ENCODE peak calls at places on chromosomes 6 and 20, in five cellular contexts. L, X, G, K and R are unnamed samples. For H3K36me3 and H3K9me3, the result is how much of the 10 kb centered on the place peaks cover.

GRCh38 chr20:4691753-4692152 is 30.0 kb upstream of the PRND start:
- DNase-seq in L (no peak), X (no peak), G (no peak), K (no peak), R (no peak)

GRCh38 chr6:63340351-63340750 is 20.6 kb upstream of the LGSN start:
- DNase-seq in L (no peak), X (no peak), G (no peak), K (no peak), R (no peak)

GRCh38 chr20:59770270-59770669 is 163.2 kb downstream of the SYCP2 start:
- DNase-seq in L (no peak), X (no peak), G (peak), K (no peak), R (no peak)

GRCh38 chr6:74434165-74434564 is 738.2 kb downstream of the CD109 start:
- DNase-seq in L (no peak), X (no peak), G (no peak), K (peak), R (no peak)

GRCh38 chr6:76817429-76817828 is 645.9 kb downstream of the HTR1B start:
- DNase-seq in L (no peak), X (no peak), G (no peak), K (no peak), R (no peak)

GRCh38 chr6:24757610-24758009 is 17.1 kb upstream of the GMNN start:
- DNase-seq in L (no peak), X (no peak), G (no peak), K (no peak), R (no peak)

GRCh38 chr20:46826343-46826984 is 68.2 kb upstream of the EYA2 start:
- DNase-seq in L (no peak), X (no peak), G (no peak), K (peak), R (peak)

GRCh38 chr20:17620371-17621228 is 50.7 kb downstream of the DSTN start:
- DNase-seq in L (peak), X (peak), G (no peak), K (no peak), R (no peak)

GRCh38 chr6:4577406-4577805 is 198.8 kb upstream of the CDYL start:
- DNase-seq in L (peak), X (no peak), G (peak), K (peak), R (peak)

GRCh38 chr6:82370788-82371187 is 7.2 kb downstream of the TPBG start:
- DNase-seq in L (no peak), X (no peak), G (no peak), K (no peak), R (no peak)

GRCh38 chr6:44034391-44034861 is 92.8 kb downstream of the MRPL14 start:
- DNase-seq in L (no peak), X (no peak), G (peak), K (no peak), R (no peak)

GRCh38 chr20:18738055-18738454 is 75.5 kb upstream of the SCP2D1 start:
- DNase-seq in L (no peak), X (no peak), G (no peak), K (no peak), R (no peak)

GRCh38 chr6:93799226-93799625 is 379.9 kb upstream of the EPHA7 start:
- DNase-seq in L (no peak), X (no peak), G (no peak), K (peak), R (no peak)

GRCh38 chr6:30885999-30886896 is 1.9 kb downstream of the DDR1 start:
- DNase-seq in L (peak), X (peak), G (peak), K (peak), R (peak)

GRCh38 chr20:8756410-8756809 is 312.5 kb upstream of the PLCB4 start:
- DNase-seq in L (no peak), X (no peak), G (no peak), K (peak), R (peak)

GRCh38 chr6:88490865-88491264 is 324.7 kb upstream of the CNR1 start:
- DNase-seq in L (no peak), X (no peak), G (no peak), K (peak), R (peak)

GRCh38 chr6:100346203-100346602 is 118.5 kb downstream of the SIM1 start:
- DNase-seq in L (no peak), X (no peak), G (peak), K (peak), R (no peak)

GRCh38 chr20:51335329-51335841 is 207.1 kb downstream of the NFATC2 start:
- DNase-seq in L (no peak), X (no peak), G (peak), K (peak), R (peak)

GRCh38 chr20:34604980-34605788 is 46.7 kb downstream of the MAP1LC3A start:
- DNase-seq in L (no peak), X (no peak), G (no peak), K (peak), R (no peak)

GRCh38 chr6:144151010-144151727 is 852 bp downstream of the STX11 start:
- DNase-seq in L (peak), X (peak), G (peak), K (no peak), R (peak)

GRCh38 chr6:70413114-70413828 is at the start of gene FAM135A:
- DNase-seq in L (peak), X (peak), G (peak), K (peak), R (peak)

GRCh38 chr6:96836579-96837137 is 619 bp downstream of the GPR63 start:
- DNase-seq in L (peak), X (no peak), G (no peak), K (peak), R (peak)

GRCh38 chr20:51375561-51375960 is 167.0 kb downstream of the NFATC2 start:
- DNase-seq in L (no peak), X (no peak), G (no peak), K (no peak), R (no peak)

GRCh38 chr20:3825526-3825925 is 5.2 kb downstream of the AP5S1 start:
- DNase-seq in L (no peak), X (no peak), G (no peak), K (no peak), R (no peak)

GRCh38 chr6:18090349-18090786 is 32.1 kb downstream of the NHLRC1 start:
- DNase-seq in L (no peak), X (no peak), G (no peak), K (no peak), R (no peak)

GRCh38 chr20:17648306-17648646 is 33.8 kb downstream of the RRBP1 start:
- DNase-seq in L (no peak), X (no peak), G (no peak), K (no peak), R (no peak)

GRCh38 chr20:14093652-14094051 is 98.3 kb downstream of the MACROD2 start:
- DNase-seq in L (peak), X (no peak), G (no peak), K (no peak), R (no peak)

GRCh38 chr6:74966712-74967111 is 239.1 kb downstream of the COL12A1 start:
- DNase-seq in L (no peak), X (no peak), G (no peak), K (no peak), R (no peak)

GRCh38 chr6:107414246-107414645 is 45.1 kb downstream of the PDSS2 start:
- DNase-seq in L (no peak), X (no peak), G (no peak), K (no peak), R (no peak)

GRCh38 chr6:74891358-74891811 is 314.5 kb downstream of the COL12A1 start:
- DNase-seq in L (no peak), X (no peak), G (no peak), K (no peak), R (no peak)

GRCh38 chr6:33273129-33273923 is 1.5 kb downstream of the RPS18 start:
- DNase-seq in L (no peak), X (no peak), G (peak), K (peak), R (no peak)

GRCh38 chr6:18400831-18401446 is 13.8 kb downstream of the RNF144B start:
- DNase-seq in L (no peak), X (no peak), G (no peak), K (peak), R (no peak)

GRCh38 chr6:36599791-36600209 is 5.6 kb downstream of the SRSF3 start:
- DNase-seq in L (peak), X (no peak), G (no peak), K (peak), R (peak)

GRCh38 chr20:43477193-43477592 is 19.5 kb downstream of the SRSF6 start:
- DNase-seq in L (no peak), X (no peak), G (no peak), K (no peak), R (no peak)

GRCh38 chr6:2344319-2344905 is 99.0 kb upstream of the GMDS start:
- DNase-seq in L (no peak), X (no peak), G (no peak), K (no peak), R (no peak)

GRCh38 chr6:10312445-10312844 is 102.4 kb downstream of the TFAP2A start:
- DNase-seq in L (no peak), X (no peak), G (no peak), K (peak), R (no peak)

GRCh38 chr20:48026981-48027592 is 241.8 kb upstream of the SULF2 start:
- DNase-seq in L (no peak), X (no peak), G (no peak), K (peak), R (peak)

DNA sequence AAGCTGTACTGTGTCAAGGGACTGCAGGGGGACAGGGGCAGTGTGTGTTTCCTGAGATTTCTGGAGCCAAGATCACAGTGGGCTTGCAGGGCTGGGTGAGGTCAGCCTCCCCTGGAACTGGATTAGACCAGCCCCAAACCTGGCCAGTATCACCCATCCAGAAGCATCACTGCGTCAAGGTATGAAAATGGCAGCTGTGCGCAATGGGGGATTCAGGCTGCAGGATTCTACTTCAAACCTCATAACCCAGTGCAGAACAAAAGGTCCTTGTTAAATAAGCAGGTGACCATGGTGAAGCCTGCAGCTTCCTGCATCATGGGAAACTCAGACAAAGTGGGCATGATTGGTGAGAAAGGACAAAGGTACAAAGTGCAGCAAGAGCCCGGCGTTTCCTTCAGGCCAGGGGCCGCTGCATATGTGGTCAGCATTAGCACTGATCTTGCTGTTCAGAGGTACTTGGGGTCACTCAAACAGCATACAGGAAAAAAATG is 33.4 kb downstream of the TRAF3IP2 start:
- DNase-seq in L (no peak), X (no peak), G (no peak), K (no peak), R (no peak)
- H3K36me3 ChIP-seq in L (under half), X (under half), G (under half), K (under half), R (half or more)

DNA sequence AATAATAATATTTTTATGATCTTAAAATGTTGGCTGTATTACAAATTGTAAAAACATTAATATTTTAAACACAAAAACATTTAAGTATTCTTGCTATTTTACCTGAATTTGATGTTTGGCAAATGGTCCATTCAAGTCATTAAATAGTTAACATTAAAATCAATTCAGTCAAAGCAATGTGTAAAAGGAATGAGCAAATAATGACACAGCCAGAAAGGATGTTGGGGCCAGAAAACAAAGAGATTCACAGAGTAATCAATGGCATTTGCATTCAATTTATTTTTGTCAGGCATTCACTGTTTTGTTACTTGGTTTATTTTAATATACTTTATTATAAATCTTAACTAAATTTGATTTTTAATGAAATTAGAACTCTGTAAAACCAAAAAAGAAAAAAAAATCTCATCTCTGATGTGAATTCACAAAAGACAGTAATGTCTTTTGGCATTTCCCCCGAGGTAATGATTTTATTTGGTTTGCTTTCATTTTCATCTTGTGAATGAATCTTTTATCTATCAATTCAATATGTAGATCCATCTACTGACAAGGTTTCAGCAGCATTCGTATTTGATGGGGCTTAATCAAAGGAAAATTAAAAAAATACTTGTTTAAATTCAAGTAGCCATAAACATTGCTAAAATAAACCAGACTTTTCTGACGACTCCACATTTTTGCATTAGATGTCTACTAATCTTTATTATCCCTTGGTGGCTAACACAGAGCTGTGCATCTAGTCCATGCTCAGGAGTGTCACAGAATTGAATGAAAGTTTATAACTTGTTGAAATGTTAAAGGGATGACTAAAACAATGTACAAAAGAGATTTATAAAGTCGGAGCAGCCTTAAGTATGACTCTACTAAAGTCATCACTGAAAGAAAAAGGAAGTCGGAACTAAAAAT is 866.7 kb upstream of the GJE1 start:
- DNase-seq in L (no peak), X (no peak), G (no peak), K (peak), R (no peak)
- H3K4me3 ChIP-seq in L (no peak), X (no peak), G (peak), K (peak), R (peak)

GRCh38 chr6:60679175-60679574 is 1606.8 kb downstream of the KHDRBS2 start:
- DNase-seq in L (no peak), X (no peak), G (no peak), K (no peak), R (no peak)
- H3K9me3 ChIP-seq in L (under half), X (under half), G (under half), K (under half), R (under half)

GRCh38 chr6:56528412-56528841 is 114.3 kb downstream of the DST start:
- DNase-seq in L (no peak), X (no peak), G (no peak), K (peak), R (peak)
- H3K36me3 ChIP-seq in L (under half), X (half or more), G (under half), K (under half), R (half or more)

DNA sequence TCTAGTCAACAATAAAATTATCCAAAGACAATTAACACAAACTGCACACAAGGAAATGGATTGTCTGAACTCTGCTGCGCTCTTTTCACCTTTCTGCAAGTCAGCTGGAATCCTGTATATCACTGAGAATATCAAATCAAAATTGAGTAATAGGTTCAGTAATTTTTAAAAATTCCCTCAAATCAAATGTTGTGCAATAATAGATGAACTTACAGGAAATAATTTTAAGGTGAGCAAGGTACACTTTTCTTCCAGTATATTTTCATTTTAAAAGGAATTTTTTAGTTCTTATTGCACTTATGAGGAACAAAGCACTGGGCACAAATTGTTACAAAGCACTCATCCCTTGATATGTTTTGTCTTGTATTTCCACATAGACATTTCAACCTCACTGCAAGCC is 1.2 kb downstream of the SAYSD1 start:
- DNase-seq in L (no peak), X (no peak), G (no peak), K (no peak), R (no peak)
- H3K4me3 ChIP-seq in L (no peak), X (no peak), G (peak), K (no peak), R (peak)

DNA sequence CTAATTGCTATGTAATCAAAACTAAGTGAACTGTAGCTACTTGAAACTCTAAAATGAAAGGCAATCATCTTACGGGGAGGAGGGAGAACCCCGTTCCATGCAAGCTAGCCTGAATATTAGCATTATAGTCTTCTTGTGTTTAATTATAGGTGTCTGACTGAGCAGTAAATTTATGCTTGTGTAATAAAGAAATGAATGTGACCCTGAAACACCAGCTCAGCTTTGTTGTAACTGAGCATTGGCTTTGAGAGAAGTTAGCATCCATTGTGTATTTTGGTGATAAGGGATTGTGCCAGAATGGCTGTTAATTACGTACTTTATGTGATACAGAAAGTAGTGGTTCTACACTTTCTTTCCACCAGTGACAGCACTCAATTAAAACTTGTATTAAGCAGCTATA is 86.9 kb downstream of the QKI start:
- DNase-seq in L (no peak), X (no peak), G (no peak), K (no peak), R (no peak)
- H3K9me3 ChIP-seq in L (under half), X (under half), G (under half), K (under half), R (under half)

GRCh38 chr20:62326959-62327725 is 24.3 kb downstream of the ADRM1 start:
- DNase-seq in L (no peak), X (no peak), G (no peak), K (no peak), R (no peak)

GRCh38 chr20:62327726-62328495 is 25.1 kb downstream of the ADRM1 start:
- DNase-seq in L (no peak), X (no peak), G (no peak), K (no peak), R (no peak)

GRCh38 chr20:62330576-62331317 is 27.9 kb downstream of the ADRM1 start:
- DNase-seq in L (no peak), X (no peak), G (no peak), K (no peak), R (no peak)

GRCh38 chr20:62329389-62330377 is 26.9 kb downstream of the ADRM1 start:
- DNase-seq in L (no peak), X (no peak), G (no peak), K (no peak), R (no peak)

DNA sequence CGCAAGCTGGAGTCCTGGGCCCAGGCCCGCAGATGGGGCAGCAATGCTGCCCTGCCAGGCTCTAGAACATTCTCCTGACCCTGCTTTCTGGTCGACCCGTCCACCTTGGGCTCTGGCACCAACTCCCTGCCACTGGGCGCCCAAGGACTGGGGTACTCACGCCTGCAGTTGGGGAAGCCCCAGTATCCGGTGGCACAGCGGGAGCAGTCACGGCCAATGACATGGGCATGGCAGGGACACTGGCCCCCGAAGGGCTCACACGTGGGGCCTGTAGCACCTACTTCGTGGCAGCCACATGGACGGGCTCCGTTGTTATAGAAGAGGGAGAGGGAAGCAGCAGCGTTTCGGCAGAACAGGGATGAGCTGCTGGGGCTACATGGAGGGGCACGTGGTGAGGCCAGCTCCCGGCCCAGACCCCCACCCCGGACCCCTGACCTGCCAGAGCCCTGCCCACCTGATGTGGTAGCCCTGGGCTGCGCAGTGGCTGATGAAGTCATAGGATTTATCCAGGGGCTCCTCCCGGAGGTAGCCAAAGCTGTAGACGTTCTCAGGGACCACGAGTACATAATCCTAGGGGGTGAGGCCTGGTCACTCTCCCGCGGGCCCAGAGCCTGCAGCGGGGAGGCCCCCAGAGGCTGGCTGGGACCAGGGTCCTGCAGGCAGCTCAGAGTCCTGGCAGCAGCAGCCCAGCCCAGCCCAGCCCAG is 26.0 kb downstream of the ADRM1 start:
- DNase-seq in L (no peak), X (no peak), G (no peak), K (no peak), R (no peak)
- H3K36me3 ChIP-seq in L (under half), X (under half), G (under half), K (under half), R (half or more)

GRCh38 chr20:63828545-63828944 is 2.5 kb downstream of the ZBTB46 start:
- DNase-seq in L (no peak), X (no peak), G (no peak), K (no peak), R (no peak)
- H3K4me3 ChIP-seq in L (no peak), X (no peak), G (no peak), K (no peak), R (no peak)

GRCh38 chr20:22093122-22093521 is 387.7 kb downstream of the PAX1 start:
- DNase-seq in L (no peak), X (no peak), G (no peak), K (no peak), R (no peak)

DNA sequence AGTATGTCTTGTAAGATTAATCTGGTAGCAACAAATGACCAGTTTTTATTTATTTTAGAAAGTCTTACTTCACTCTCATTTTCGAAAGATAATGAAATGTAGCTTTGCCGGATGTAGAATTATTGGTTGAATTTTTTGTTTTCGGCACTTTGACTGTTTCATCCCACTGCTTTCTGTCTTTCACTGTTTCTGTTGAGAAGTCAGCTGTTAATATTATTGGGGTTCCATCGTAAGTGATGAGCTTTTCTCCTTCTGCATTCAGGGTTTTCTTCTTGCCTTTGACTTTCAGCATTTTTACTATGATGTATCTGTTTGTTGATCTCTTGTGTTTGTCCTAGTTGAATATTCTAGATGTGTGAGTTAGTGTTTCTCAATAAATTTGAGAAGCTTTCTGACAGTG is 383.4 kb downstream of the PAX1 start:
- DNase-seq in L (no peak), X (no peak), G (no peak), K (no peak), R (no peak)
- H3K9me3 ChIP-seq in L (under half), X (under half), G (under half), K (under half), R (under half)